ENCODE peak calls at places on chromosomes 12 and 14, in seven cellular contexts. X, N, K, Y, A, U and B are unnamed samples.

GRCh38 chr14:102275866-102276265 is 29.1 kb downstream of the MOK start:
- DNase-seq in X (no peak), N (no peak), K (no peak), Y (no peak), A (peak), U (no peak), B (no peak)

GRCh38 chr12:12786716-12787601 is 1.5 kb downstream of the APOLD1 start:
- DNase-seq in X (peak), N (peak), K (peak), Y (peak), A (peak), U (peak), B (peak)

GRCh38 chr12:19909418-19909817 is 458.9 kb upstream of the PDE3A start:
- DNase-seq in X (no peak), N (no peak), K (no peak), Y (no peak), A (no peak), U (no peak), B (no peak)

GRCh38 chr12:15741082-15741481 is 48.1 kb downstream of the EPS8 start:
- DNase-seq in X (no peak), N (no peak), K (no peak), Y (no peak), A (no peak), U (no peak), B (no peak)

GRCh38 chr14:22766457-22767322 is at the start of gene OXA1L:
- DNase-seq in X (peak), N (peak), K (peak), Y (peak), A (peak), U (peak), B (peak)

GRCh38 chr12:124184456-124184855 is 110.4 kb upstream of the RFLNA start:
- DNase-seq in X (no peak), N (no peak), K (no peak), Y (no peak), A (no peak), U (no peak), B (no peak)

GRCh38 chr14:67928375-67928774 is 108.8 kb downstream of the RAD51B start:
- DNase-seq in X (no peak), N (no peak), K (no peak), Y (no peak), A (no peak), U (no peak), B (no peak)

GRCh38 chr12:62214847-62215246 is 45.4 kb upstream of the USP15 start:
- DNase-seq in X (no peak), N (no peak), K (no peak), Y (no peak), A (peak), U (no peak), B (no peak)

GRCh38 chr12:132600048-132601032 is 10.0 kb downstream of the LRCOL1 start:
- DNase-seq in X (peak), N (peak), K (peak), Y (peak), A (peak), U (peak), B (peak)

GRCh38 chr12:27965411-27965810 is 7.1 kb downstream of the PTHLH start:
- DNase-seq in X (no peak), N (no peak), K (peak), Y (no peak), A (peak), U (no peak), B (no peak)

GRCh38 chr14:75158843-75159614 is 17.4 kb downstream of the TMED10 start:
- DNase-seq in X (no peak), N (no peak), K (no peak), Y (no peak), A (peak), U (no peak), B (peak)

GRCh38 chr14:77003960-77004710 is 24.4 kb downstream of the IRF2BPL start:
- DNase-seq in X (no peak), N (no peak), K (peak), Y (no peak), A (peak), U (no peak), B (no peak)

GRCh38 chr14:104876251-104876699 is 11.2 kb downstream of the CEP170B start:
- DNase-seq in X (no peak), N (no peak), K (peak), Y (peak), A (peak), U (no peak), B (peak)

GRCh38 chr12:123036471-123037285 is 56.2 kb downstream of the ARL6IP4 start:
- DNase-seq in X (no peak), N (no peak), K (no peak), Y (no peak), A (no peak), U (no peak), B (no peak)

GRCh38 chr14:24159777-24160498 is 1.1 kb upstream of the IRF9 start:
- DNase-seq in X (no peak), N (no peak), K (no peak), Y (no peak), A (no peak), U (no peak), B (no peak)

GRCh38 chr12:42997032-42997431 is 407.5 kb upstream of the PRICKLE1 start:
- DNase-seq in X (no peak), N (no peak), K (no peak), Y (no peak), A (no peak), U (no peak), B (no peak)

GRCh38 chr12:108649668-108650067 is 16.0 kb upstream of the SELPLG start:
- DNase-seq in X (no peak), N (no peak), K (peak), Y (no peak), A (peak), U (no peak), B (no peak)

GRCh38 chr12:63070709-63071108 is 80.3 kb downstream of the AVPR1A start:
- DNase-seq in X (no peak), N (no peak), K (no peak), Y (no peak), A (no peak), U (no peak), B (no peak)

GRCh38 chr14:79043194-79043889 is 873.2 kb downstream of the NRXN3 start:
- DNase-seq in X (no peak), N (no peak), K (no peak), Y (no peak), A (no peak), U (no peak), B (no peak)

GRCh38 chr12:2681426-2682205 is 113.2 kb upstream of the FKBP4 start:
- DNase-seq in X (no peak), N (no peak), K (no peak), Y (no peak), A (no peak), U (no peak), B (no peak)

GRCh38 chr12:3041558-3042164 is 35.5 kb upstream of the TSPAN9 start:
- DNase-seq in X (peak), N (peak), K (peak), Y (peak), A (peak), U (no peak), B (peak)

GRCh38 chr12:51056242-51056641 is 8.1 kb downstream of the LETMD1 start:
- DNase-seq in X (no peak), N (no peak), K (no peak), Y (no peak), A (peak), U (peak), B (no peak)

GRCh38 chr14:22333408-22334274 is 255.4 kb downstream of the DAD1 start:
- DNase-seq in X (no peak), N (no peak), K (peak), Y (no peak), A (peak), U (peak), B (no peak)

GRCh38 chr14:95545769-95546168 is 10.9 kb downstream of the GLRX5 start:
- DNase-seq in X (no peak), N (no peak), K (peak), Y (no peak), A (peak), U (no peak), B (no peak)

GRCh38 chr12:7144414-7145120 is 14.4 kb downstream of the CLSTN3 start:
- DNase-seq in X (peak), N (no peak), K (peak), Y (peak), A (peak), U (no peak), B (peak)

GRCh38 chr12:120085920-120086319 is 30.6 kb downstream of the RAB35 start:
- DNase-seq in X (no peak), N (no peak), K (no peak), Y (no peak), A (no peak), U (no peak), B (no peak)

GRCh38 chr14:35879141-35879648 is 53.1 kb downstream of the BRMS1L start:
- DNase-seq in X (no peak), N (no peak), K (peak), Y (no peak), A (peak), U (no peak), B (no peak)

GRCh38 chr12:114245555-114245954 is 160.4 kb downstream of the TBX5 start:
- DNase-seq in X (no peak), N (no peak), K (no peak), Y (no peak), A (no peak), U (no peak), B (no peak)

GRCh38 chr14:49879683-49880204 is 13.1 kb upstream of the ARF6 start:
- DNase-seq in X (peak), N (peak), K (peak), Y (peak), A (peak), U (no peak), B (peak)

GRCh38 chr12:75227132-75227531 is 17.5 kb upstream of the KCNC2 start:
- DNase-seq in X (no peak), N (no peak), K (no peak), Y (no peak), A (no peak), U (no peak), B (no peak)